ENCODE peak calls at places on chromosomes 5 and 9, in seven cellular contexts. F, C, D, Z, I, G and E are unnamed samples.

GRCh38 chr5:10555134-10555733 is 8.6 kb upstream of the ANKRD33B start:
- DNase-seq in F (no peak), Z (no peak), G (no peak), C (no peak), I (no peak), D (no peak), E (no peak)

GRCh38 chr5:18765304-18765703 is 1131.0 kb downstream of the TAF11L14 start:
- DNase-seq in G (no peak), C (no peak), Z (no peak), D (no peak), I (no peak), F (no peak), E (no peak)

GRCh38 chr9:77907581-77907980 is 124.0 kb downstream of the GNAQ start:
- DNase-seq in G (no peak), D (no peak), I (no peak), Z (no peak), C (no peak), F (no peak), E (no peak)

GRCh38 chr5:32017638-32018429 is 156.3 kb downstream of the GOLPH3 start:
- DNase-seq in Z (no peak), D (peak), C (no peak), F (no peak), G (no peak), I (no peak), E (peak)

GRCh38 chr9:107755267-107755666 is 265.7 kb upstream of the KLF4 start:
- DNase-seq in Z (no peak), I (no peak), G (no peak), D (no peak), F (no peak), C (peak), E (no peak)

GRCh38 chr5:137376127-137376526 is 123.0 kb downstream of the SPOCK1 start:
- DNase-seq in I (no peak), F (peak), C (no peak), Z (no peak), G (no peak), D (no peak), E (peak)

GRCh38 chr9:89166871-89167270 is 11.7 kb downstream of the SHC3 start:
- DNase-seq in Z (no peak), C (no peak), F (no peak), G (no peak), D (no peak), I (no peak), E (no peak)

GRCh38 chr5:11164456-11165286 is 403.6 kb upstream of the DAP start:
- DNase-seq in Z (no peak), D (no peak), F (no peak), G (no peak), C (no peak), I (no peak), E (no peak)

GRCh38 chr5:83414601-83415000 is 56.9 kb upstream of the VCAN start:
- DNase-seq in C (no peak), I (no peak), D (no peak), F (no peak), G (no peak), Z (no peak), E (no peak)

GRCh38 chr9:135887021-135887507 is 20.3 kb downstream of the CAMSAP1 start:
- DNase-seq in F (no peak), Z (peak), D (no peak), C (no peak), I (no peak), G (peak), E (no peak)

GRCh38 chr9:89605181-89606048 is 603 bp downstream of the GADD45G start:
- DNase-seq in F (peak), G (peak), Z (peak), C (peak), D (peak), I (peak), E (peak)

GRCh38 chr5:168047043-168047668 is 244.3 kb upstream of the WWC1 start:
- DNase-seq in G (no peak), D (no peak), I (no peak), C (peak), Z (peak), F (peak), E (no peak)

GRCh38 chr5:175652741-175653663 is 4.9 kb upstream of the HRH2 start:
- DNase-seq in F (no peak), D (no peak), G (no peak), Z (no peak), C (peak), I (no peak), E (no peak)

GRCh38 chr5:93621340-93621872 is 38.4 kb downstream of the NR2F1 start:
- DNase-seq in F (peak), I (peak), C (peak), D (peak), Z (no peak), G (peak), E (peak)

GRCh38 chr9:2755285-2755684 is 38.0 kb downstream of the KCNV2 start:
- DNase-seq in I (no peak), F (no peak), C (no peak), G (no peak), Z (no peak), D (no peak), E (no peak)

GRCh38 chr5:38008198-38008597 is 168.4 kb upstream of the GDNF start:
- DNase-seq in I (no peak), C (no peak), G (no peak), F (no peak), Z (no peak), D (no peak), E (no peak)

GRCh38 chr5:74894351-74894750 is 28.2 kb upstream of the FAM169A start:
- DNase-seq in Z (no peak), F (no peak), G (no peak), C (no peak), I (no peak), D (no peak), E (no peak)

GRCh38 chr9:6506571-6506970 is 93.6 kb downstream of the UHRF2 start:
- DNase-seq in F (no peak), I (no peak), D (no peak), C (no peak), Z (no peak), G (no peak), E (no peak)

GRCh38 chr5:141032626-141033025 is 18.5 kb upstream of the PCDHB1 start:
- DNase-seq in I (no peak), F (peak), D (no peak), C (no peak), Z (no peak), G (no peak), E (no peak)

GRCh38 chr5:154967419-154968024 is 26.6 kb downstream of the MRPL22 start:
- DNase-seq in Z (no peak), D (no peak), I (no peak), F (peak), C (no peak), G (no peak), E (no peak)

GRCh38 chr5:89904442-89904841 is 505.1 kb downstream of the CETN3 start:
- DNase-seq in D (no peak), F (no peak), C (no peak), Z (no peak), G (no peak), I (no peak), E (no peak)

GRCh38 chr9:31144614-31145013 is 1239.8 kb upstream of the ACO1 start:
- DNase-seq in F (no peak), I (no peak), D (no peak), G (no peak), Z (no peak), C (no peak), E (no peak)

GRCh38 chr9:91066856-91067255 is 265.2 kb downstream of the SYK start:
- DNase-seq in C (no peak), I (no peak), Z (no peak), G (no peak), D (no peak), F (no peak), E (no peak)

GRCh38 chr9:128087262-128087661 is 19.2 kb downstream of the SLC25A25 start:
- DNase-seq in I (no peak), Z (no peak), D (peak), C (no peak), G (no peak), F (no peak), E (no peak)

DNA sequence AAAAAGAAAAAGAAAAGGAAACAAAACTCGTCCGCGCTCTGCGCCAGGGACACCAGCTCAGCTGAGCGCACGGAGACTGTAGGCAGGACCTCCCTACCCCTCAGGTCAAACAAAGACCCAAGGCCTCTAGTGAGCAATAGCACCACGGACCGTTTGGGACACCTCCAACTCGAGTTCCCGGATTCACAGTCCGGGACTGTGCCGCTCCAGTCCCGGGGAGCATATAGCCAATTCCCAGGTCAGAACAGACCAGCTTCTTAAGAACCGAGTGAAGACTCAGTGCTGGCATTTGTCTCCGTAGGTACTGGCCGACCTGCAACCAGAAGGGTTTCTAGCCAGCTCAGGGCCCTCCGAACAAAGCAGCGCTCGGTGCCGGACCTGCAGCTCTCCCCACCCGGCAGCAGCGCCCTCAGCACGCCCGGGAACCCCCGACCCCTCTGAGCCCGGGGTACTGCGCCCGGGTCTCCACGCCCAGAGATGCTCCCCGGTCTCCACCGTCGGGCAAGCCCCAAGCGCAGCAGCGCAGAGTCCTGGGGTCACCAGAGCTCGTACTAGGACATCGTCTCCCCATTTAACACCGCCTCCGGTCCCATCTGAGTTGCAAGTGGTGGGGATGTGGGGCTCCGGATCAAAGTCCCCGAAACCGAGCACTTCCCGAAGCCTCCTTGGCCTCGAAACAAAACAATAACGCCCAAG is 591 bp downstream of the ABCA1 start:
- DNase-seq in D (peak), Z (peak), I (no peak), G (no peak), C (peak), F (peak), E (peak)
- TF ChIP-seq POLR2AphosphoS5 in D (no peak), Z (no peak), I (no peak), G (no peak), C (no peak), F (no peak), E (no peak)

DNA sequence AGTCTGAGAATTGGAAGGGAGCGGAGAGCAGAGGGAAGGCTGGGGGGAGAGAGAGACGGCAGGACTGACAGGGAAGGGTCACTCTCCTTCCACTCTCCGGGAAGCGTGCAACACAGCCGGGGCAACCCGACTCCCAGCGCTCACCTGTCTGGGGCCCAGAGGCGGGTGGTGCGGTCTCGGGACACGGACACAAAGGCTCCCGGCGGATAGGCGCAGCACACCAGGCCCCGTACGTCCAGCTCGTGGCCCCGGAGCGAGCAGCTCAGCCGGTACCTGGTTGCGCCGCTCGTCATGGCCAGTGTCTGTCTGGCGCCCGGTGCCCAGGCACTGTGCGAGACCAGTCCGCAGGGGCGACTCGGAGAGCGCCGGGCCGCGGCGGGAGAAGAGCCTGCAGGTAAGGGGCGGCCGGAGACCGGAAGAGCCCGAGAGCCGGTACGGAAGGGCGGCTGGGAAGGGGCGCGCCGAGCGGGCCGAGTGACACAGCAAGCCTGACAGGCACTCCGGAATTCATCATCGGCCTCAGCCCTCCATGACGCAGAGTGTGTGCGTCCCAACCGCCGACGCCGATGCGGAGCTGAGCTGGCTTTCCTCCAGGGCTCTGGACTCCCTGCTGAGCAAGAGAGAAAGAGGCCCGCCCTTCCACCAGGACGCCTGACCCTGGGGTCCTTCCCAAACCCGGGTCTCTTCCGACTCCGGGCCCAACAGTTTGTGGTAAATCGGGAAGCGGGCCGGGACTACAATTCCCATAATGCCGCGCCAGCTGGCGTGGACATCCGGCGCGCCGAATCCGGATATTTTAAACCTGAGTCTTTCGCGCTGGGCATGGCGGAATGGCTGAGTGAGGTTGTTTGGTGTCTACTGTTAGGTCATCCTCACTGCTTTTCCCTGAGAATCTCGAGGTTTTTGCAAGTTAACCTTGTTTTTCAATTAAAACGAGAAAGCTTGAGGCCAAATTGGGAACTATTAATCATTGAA is at the start of gene PLAA:
- DNase-seq in Z (peak), G (peak), D (peak), C (peak), F (peak), I (peak), E (peak)
- TF ChIP-seq POLR2AphosphoS5 in Z (peak), G (peak), D (peak), C (peak), F (peak), I (peak), E (peak)

DNA sequence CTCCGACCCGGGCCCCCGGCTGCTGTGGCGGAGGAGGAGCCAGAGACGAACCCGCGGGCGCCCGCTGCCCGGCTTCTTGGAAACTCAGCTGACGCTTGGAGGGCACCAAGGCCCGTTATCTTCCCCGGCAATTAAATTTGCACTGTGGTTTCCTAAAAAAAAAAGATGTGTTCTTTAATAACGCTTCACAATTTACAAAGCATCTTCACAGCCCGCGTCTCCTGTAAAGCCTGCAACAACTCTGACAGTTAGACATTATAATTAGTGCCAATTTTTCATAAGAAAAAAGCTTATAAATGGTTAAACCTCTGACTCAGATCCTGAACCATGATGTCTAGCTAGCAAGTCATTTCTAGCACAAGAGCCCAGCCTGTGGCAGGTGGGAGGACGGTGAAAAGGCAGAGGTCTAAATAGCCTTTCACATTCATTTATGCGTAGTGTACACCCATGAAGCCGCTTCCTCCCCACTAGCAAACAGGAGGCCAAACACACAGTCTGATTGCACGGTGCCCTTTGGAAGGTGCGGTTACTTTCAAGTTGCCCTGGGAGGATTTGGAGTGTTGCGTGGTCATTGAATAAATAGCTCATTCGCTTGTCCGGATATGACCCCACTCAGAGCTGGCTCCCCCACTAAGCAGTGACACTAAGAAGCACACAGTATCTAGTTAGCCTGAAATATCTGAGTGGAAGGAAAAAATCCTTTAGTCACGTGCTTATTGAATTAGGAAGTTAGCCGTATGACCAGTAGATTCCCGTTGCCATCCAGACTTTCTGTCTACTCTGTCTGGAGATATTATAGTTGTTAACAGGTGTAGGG is 505 bp upstream of the ARSB start:
- DNase-seq in Z (peak), G (no peak), I (no peak), D (peak), F (peak), C (peak), E (peak)
- TF ChIP-seq POLR2AphosphoS5 in Z (peak), G (no peak), I (no peak), D (peak), F (no peak), C (peak), E (peak)

GRCh38 chr9:121398374-121398773 is 28.3 kb upstream of the STOM start:
- DNase-seq in Z (peak), F (no peak), I (no peak), D (no peak), G (no peak), C (no peak), E (no peak)
- TF ChIP-seq POLR2AphosphoS5 in Z (no peak), F (no peak), I (no peak), D (no peak), G (no peak), C (no peak), E (no peak)

DNA sequence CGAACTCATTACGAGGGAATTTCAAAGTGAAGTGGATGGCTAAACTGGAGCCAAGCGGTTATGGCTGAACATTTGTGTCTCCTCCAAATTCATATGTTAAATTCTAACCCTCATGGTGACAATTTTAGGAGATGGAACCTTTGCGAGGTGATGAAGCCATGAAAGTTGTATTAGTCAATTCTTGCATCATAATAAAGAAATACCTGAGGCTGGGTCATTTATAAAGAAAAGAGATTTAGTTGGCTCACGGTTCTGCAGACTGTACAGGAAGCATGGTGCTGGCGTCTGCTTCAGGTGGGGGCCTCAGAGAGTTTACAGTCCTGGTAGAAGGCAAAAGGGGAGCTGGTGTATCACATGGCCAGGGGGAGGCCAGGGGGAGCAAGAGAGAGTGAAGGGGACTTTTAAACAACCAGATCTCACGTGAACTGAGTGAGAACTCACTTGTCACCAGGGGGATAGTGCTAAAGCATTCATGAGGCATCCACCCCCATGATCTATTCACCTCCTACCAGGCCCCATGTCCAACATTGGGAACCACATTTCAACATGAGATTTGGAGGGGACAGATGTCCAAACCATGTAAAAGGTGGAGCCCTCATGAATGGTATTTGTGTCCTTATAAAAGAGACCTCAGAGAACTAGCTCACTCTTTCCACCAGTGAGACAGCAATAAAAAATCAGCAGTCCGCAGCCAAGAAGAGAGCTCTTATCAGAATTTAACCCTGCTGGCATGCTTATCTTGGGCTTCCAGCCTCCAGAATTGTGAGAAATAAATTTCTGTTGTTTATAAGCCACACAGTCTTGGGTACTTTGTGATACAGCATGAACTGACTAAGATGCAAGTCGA is 143.4 kb downstream of the MTRR start:
- DNase-seq in D (no peak), Z (no peak), C (no peak), G (no peak), I (no peak), F (no peak), E (no peak)
- TF ChIP-seq POLR2AphosphoS5 in D (no peak), Z (no peak), C (no peak), G (no peak), I (no peak), F (no peak), E (no peak)

DNA sequence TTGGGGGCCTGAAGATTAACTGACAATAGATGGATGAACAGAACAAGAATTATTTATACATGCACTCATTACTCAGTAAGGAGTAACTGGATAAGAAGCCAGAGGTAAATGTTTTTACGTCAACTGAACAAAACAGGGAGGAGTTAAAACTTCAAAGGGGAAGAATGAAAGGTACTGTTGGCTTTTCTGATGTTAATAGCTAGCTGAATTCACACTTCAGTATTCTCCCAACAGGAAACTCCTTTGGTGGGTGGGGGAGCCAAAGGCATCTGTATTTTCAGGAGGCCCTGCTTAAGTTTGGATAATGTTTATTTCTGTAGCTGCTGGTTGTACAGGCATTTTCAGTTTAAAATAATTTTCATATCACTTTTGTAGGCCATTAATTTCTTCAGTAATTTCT is 23.2 kb upstream of the RFK start:
- DNase-seq in G (no peak), Z (no peak), F (peak), I (no peak), D (no peak), C (no peak), E (no peak)
- TF ChIP-seq POLR2AphosphoS5 in G (no peak), Z (no peak), F (no peak), I (no peak), D (no peak), C (no peak), E (no peak)

GRCh38 chr9:120922404-120923173 is 4.0 kb downstream of the TRAF1 start:
- DNase-seq in I (no peak), Z (no peak), G (no peak), F (no peak), D (no peak), C (peak), E (no peak)
- TF ChIP-seq POLR2AphosphoS5 in I (no peak), Z (no peak), G (no peak), F (no peak), D (no peak), C (no peak), E (no peak)

GRCh38 chr5:139765409-139766217 is 30.0 kb upstream of the PSD2 start:
- DNase-seq in Z (peak), G (peak), I (peak), C (peak), F (peak), D (peak), E (peak)
- TF ChIP-seq POLR2AphosphoS5 in Z (no peak), G (no peak), I (peak), C (no peak), F (no peak), D (peak), E (no peak)